ENCODE peak calls at places on chromosome 7, in nine cellular contexts. W, Z, T, H, M, K, L, Y and E are unnamed samples.

GRCh38 chr7:121620206-121620605 is 224.1 kb upstream of the FAM3C start:
- DNase-seq in Z (no peak), K (no peak), T (no peak), L (no peak), Y (no peak), W (no peak), H (no peak), M (no peak), E (no peak)

GRCh38 chr7:41232086-41232485 is 470.8 kb downstream of the INHBA start:
- DNase-seq in W (no peak), K (peak; percentile 63), Y (no peak), M (peak; percentile 33), L (no peak), Z (peak; percentile 18), H (no peak), T (no peak), E (no peak)

GRCh38 chr7:6232534-6232933 is 39.9 kb downstream of the CYTH3 start:
- DNase-seq in W (no peak), Z (no peak), K (no peak), M (no peak), Y (no peak), L (no peak), H (peak; percentile 12), T (no peak), E (no peak)

GRCh38 chr7:25579688-25580075 is 351.4 kb upstream of the NPVF start:
- DNase-seq in Y (no peak), H (no peak), T (no peak), W (no peak), L (no peak), M (no peak), K (no peak), Z (no peak), E (no peak)

GRCh38 chr7:121398246-121398645 is 2.1 kb upstream of the FAM3C start:
- DNase-seq in K (no peak), Z (no peak), H (no peak), T (no peak), Y (peak; percentile 61), M (no peak), W (peak; percentile 43), L (peak; percentile 6), E (no peak)

GRCh38 chr7:84107259-84107658 is 87.3 kb downstream of the SEMA3A start:
- DNase-seq in Y (no peak), L (no peak), H (no peak), T (no peak), K (no peak), Z (no peak), W (no peak), M (no peak), E (no peak)

GRCh38 chr7:96794063-96794462 is 84.4 kb upstream of the SEM1 start:
- DNase-seq in W (no peak), Z (no peak), K (no peak), T (no peak), L (no peak), H (no peak), M (no peak), Y (no peak), E (no peak)

GRCh38 chr7:8973601-8974000 is 540.2 kb downstream of the NXPH1 start:
- DNase-seq in M (no peak), Y (no peak), T (no peak), H (no peak), W (no peak), L (no peak), K (no peak), Z (no peak), E (no peak)

GRCh38 chr7:56051053-56051338 is 248 bp downstream of the PSPH start:
- DNase-seq in W (no peak), Z (no peak), M (no peak), Y (no peak), T (no peak), K (no peak), H (no peak), L (no peak), E (no peak)

GRCh38 chr7:158549176-158549833 is 38.3 kb downstream of the PTPRN2 start:
- DNase-seq in Y (no peak), T (no peak), W (peak; percentile 62), H (no peak), M (no peak), Z (no peak), L (no peak), K (no peak), E (no peak)

GRCh38 chr7:89238156-89238555 is 442.6 kb upstream of the TEX47 start:
- DNase-seq in Z (peak; percentile 4), L (no peak), Y (no peak), T (no peak), M (peak; percentile 28), K (no peak), W (no peak), H (no peak), E (no peak)

GRCh38 chr7:74256446-74257408 is 2.5 kb upstream of the RFC2 start:
- DNase-seq in T (no peak), L (no peak), Z (peak; percentile 89), W (no peak), Y (no peak), K (no peak), M (peak; percentile 59), H (peak; percentile 25), E (no peak)

GRCh38 chr7:98305951-98306535 is 24.6 kb downstream of the BRI3 start:
- DNase-seq in M (no peak), Z (no peak), L (no peak), W (no peak), T (no peak), Y (no peak), K (no peak), H (no peak), E (no peak)

GRCh38 chr7:100493476-100494264 is 9.9 kb downstream of the NYAP1 start:
- DNase-seq in L (peak; percentile 64), W (peak; percentile 73), K (no peak), H (peak; percentile 46), M (no peak), Z (peak; percentile 38), T (peak; percentile 37), Y (no peak), E (no peak)

GRCh38 chr7:134804351-134804750 is 24.9 kb downstream of the CALD1 start:
- DNase-seq in M (peak; percentile 69), T (no peak), W (peak; percentile 39), Y (no peak), H (peak; percentile 85), K (no peak), Z (peak; percentile 49), L (no peak), E (no peak)

DNA sequence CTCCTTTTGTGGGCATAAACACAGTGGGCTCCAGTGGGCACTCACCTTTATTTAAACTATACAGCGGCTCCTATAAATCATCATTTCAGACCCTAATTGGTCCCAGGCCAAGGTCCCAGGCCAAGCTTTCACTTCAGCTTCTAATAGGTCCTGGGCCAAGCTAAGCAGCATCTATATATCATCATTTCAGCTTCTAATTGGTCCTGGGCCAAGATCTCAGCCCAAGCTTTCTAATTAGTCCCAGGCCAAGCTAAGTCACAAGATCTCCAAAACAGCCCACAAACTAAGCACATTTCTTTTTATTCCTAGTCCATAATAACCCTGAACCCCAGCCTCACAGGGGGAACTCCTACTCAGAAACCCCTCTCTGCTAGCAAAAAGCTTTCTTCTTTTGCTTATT is 47.1 kb downstream of the ZNF680 start:
- DNase-seq in T (no peak), M (no peak), H (no peak), K (no peak), Z (no peak), L (no peak), Y (no peak), W (no peak), E (no peak)
- H4K20me1 ChIP-seq in T (no peaks in the 10 kb centered on the region), M (no peaks in the 10 kb centered on the region), H (no peaks in the 10 kb centered on the region), K (no peaks in the 10 kb centered on the region), Z (no peaks in the 10 kb centered on the region), L (no peaks in the 10 kb centered on the region), Y (no peaks in the 10 kb centered on the region), W (no peaks in the 10 kb centered on the region), E (no peaks in the 10 kb centered on the region)

GRCh38 chr7:28458732-28459131 is 46.4 kb downstream of the CREB5 start:
- DNase-seq in Y (no peak), K (no peak), L (no peak), W (no peak), Z (peak; percentile 24), T (no peak), H (no peak), M (no peak), E (no peak)

GRCh38 chr7:28459306-28459705 is 47.0 kb downstream of the CREB5 start:
- DNase-seq in M (no peak), L (no peak), T (no peak), W (no peak), Z (no peak), K (no peak), H (no peak), Y (no peak), E (no peak)

GRCh38 chr7:28456037-28456436 is 43.7 kb downstream of the CREB5 start:
- DNase-seq in Z (peak; percentile 72), W (no peak), L (no peak), H (no peak), T (no peak), M (peak; percentile 78), K (no peak), Y (no peak), E (no peak)

GRCh38 chr7:28455486-28455885 is 43.2 kb downstream of the CREB5 start:
- DNase-seq in W (no peak), K (no peak), L (no peak), H (no peak), Z (no peak), Y (no peak), M (no peak), T (no peak), E (no peak)
- H3K27ac ChIP-seq in W (no peak overlapping the region), K (no peak overlapping the region), L (peak overlapping the region; percentile 33), H (no peak overlapping the region), Z (no peak overlapping the region), Y (no peak overlapping the region), M (peak overlapping the region; percentile 72), T (no peak overlapping the region), E (no peak overlapping the region)

DNA sequence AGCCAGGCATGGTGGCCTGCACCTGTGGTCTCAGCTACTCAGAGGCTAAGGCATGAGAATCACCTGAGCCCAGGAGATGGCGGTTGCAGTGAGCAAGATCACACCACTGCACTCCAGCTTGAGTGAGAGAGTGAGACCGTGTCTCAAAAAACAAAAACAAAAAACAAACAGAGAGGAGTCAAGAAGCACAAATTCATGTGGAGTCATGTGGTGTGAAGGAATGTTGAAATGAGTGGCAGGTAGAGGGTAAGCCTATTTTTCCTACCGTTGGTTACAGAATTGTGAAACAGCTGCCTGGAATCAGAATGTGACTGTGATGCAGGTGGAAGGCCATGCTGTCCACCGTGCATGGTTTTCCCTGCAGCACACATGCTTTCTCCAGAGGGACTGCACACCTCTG is 23.7 kb upstream of the NUB1 start:
- DNase-seq in Z (no peak), W (no peak), T (no peak), Y (no peak), K (no peak), H (no peak), M (no peak), L (no peak), E (no peak)
- TF ChIP-seq CTCF in Z (no peak), W (no peak), T (no peak), Y (no peak), K (no peak), H (no peak), M (no peak), L (no peak), E (no peak)

GRCh38 chr7:107173691-107174406 is 5.0 kb downstream of the HBP1 start:
- DNase-seq in Y (no peak), T (no peak), L (no peak), H (no peak), K (no peak), W (no peak), M (no peak), Z (no peak), E (no peak)
- H4K20me1 ChIP-seq in Y (no peaks in the 10 kb centered on the region), T (peaks cover 17% of the 10 kb centered on the region), L (peaks cover 83% of the 10 kb centered on the region), H (peaks cover 14% of the 10 kb centered on the region), K (no peaks in the 10 kb centered on the region), W (peaks cover 52% of the 10 kb centered on the region), M (peaks cover 33% of the 10 kb centered on the region), Z (peaks cover 5% of the 10 kb centered on the region), E (no peaks in the 10 kb centered on the region)